ENCODE peak calls at places on chromosomes 2 and 18, in nine cellular contexts. P is HT-29; E is Panc1; Q is AG10803; X is stimulated activated CD8-positive, alpha-beta memory T cell treated with anti-CD3 and anti-CD28 coated beads, Interleukin-15, amount 100 ng/mL, for 4 hours; Y is lower leg skin; J is progenitor cell of endocrine pancreas; M is EL; V is NCI-H2171. G is an unnamed sample.

GRCh38 chr2:216139884-216140283 is 30.7 kb downstream of the XRCC5 start:
- DNase-seq in P (peak), E (no peak), Q (no peak), X (no peak), Y (no peak), J (no peak), M (no peak), V (no peak), G (peak)

GRCh38 chr2:24334245-24334633 is 26.1 kb downstream of the ITSN2 start:
- DNase-seq in P (no peak), E (no peak), Q (peak), X (no peak), Y (no peak), J (no peak), M (no peak), V (no peak), G (no peak)

GRCh38 chr2:170423919-170424318 is 246.0 kb downstream of the MYO3B start:
- DNase-seq in P (no peak), E (no peak), Q (no peak), X (no peak), Y (no peak), J (no peak), M (no peak), V (no peak), G (no peak)

GRCh38 chr2:39008663-39009062 is 112.2 kb downstream of the SOS1 start:
- DNase-seq in P (no peak), E (no peak), Q (peak), X (no peak), Y (no peak), J (no peak), M (no peak), V (no peak), G (no peak)

GRCh38 chr2:162749456-162749855 is 89.1 kb downstream of the KCNH7 start:
- DNase-seq in P (no peak), E (no peak), Q (no peak), X (no peak), Y (no peak), J (no peak), M (no peak), V (no peak), G (no peak)

GRCh38 chr18:77101410-77102245 is 31.0 kb downstream of the MBP start:
- DNase-seq in P (peak), E (peak), Q (peak), X (no peak), Y (peak), J (no peak), M (peak), V (no peak), G (no peak)

GRCh38 chr2:175432021-175432420 is 250.5 kb upstream of the ATP5MC3 start:
- DNase-seq in P (no peak), E (no peak), Q (no peak), X (no peak), Y (no peak), J (no peak), M (no peak), V (no peak), G (no peak)

GRCh38 chr2:135055182-135055786 is 3.2 kb downstream of the RAB3GAP1 start:
- DNase-seq in P (no peak), E (no peak), Q (peak), X (no peak), Y (no peak), J (no peak), M (peak), V (no peak), G (no peak)

GRCh38 chr18:12839526-12840196 is 44.4 kb downstream of the PTPN2 start:
- DNase-seq in P (peak), E (no peak), Q (peak), X (no peak), Y (no peak), J (no peak), M (no peak), V (no peak), G (no peak)

GRCh38 chr2:236107971-236108625 is 60.1 kb downstream of the GBX2 start:
- DNase-seq in P (no peak), E (no peak), Q (no peak), X (no peak), Y (no peak), J (no peak), M (no peak), V (no peak), G (peak)

GRCh38 chr2:63622751-63623150 is 34.0 kb downstream of the MDH1 start:
- DNase-seq in P (no peak), E (no peak), Q (no peak), X (no peak), Y (no peak), J (no peak), M (no peak), V (no peak), G (no peak)

GRCh38 chr2:20015482-20016083 is 3.1 kb upstream of the MATN3 start:
- DNase-seq in P (peak), E (peak), Q (peak), X (no peak), Y (no peak), J (no peak), M (peak), V (peak), G (peak)

GRCh38 chr2:20590704-20591515 is 60.0 kb downstream of the HS1BP3 start:
- DNase-seq in P (no peak), E (no peak), Q (peak), X (no peak), Y (no peak), J (no peak), M (no peak), V (peak), G (no peak)

GRCh38 chr2:222362336-222362735 is 62.0 kb upstream of the SGPP2 start:
- DNase-seq in P (no peak), E (no peak), Q (no peak), X (no peak), Y (no peak), J (no peak), M (no peak), V (no peak), G (no peak)

GRCh38 chr2:10686176-10686575 is 3.6 kb downstream of the NOL10 start:
- DNase-seq in P (no peak), E (no peak), Q (no peak), X (no peak), Y (no peak), J (no peak), M (no peak), V (no peak), G (no peak)

GRCh38 chr18:25062720-25063119 is 289.2 kb downstream of the ZNF521 start:
- DNase-seq in P (peak), E (no peak), Q (no peak), X (no peak), Y (no peak), J (no peak), M (no peak), V (no peak), G (no peak)

GRCh38 chr2:159497256-159497655 is 119.1 kb downstream of the BAZ2B start:
- DNase-seq in P (peak), E (no peak), Q (peak), X (no peak), Y (peak), J (no peak), M (peak), V (no peak), G (peak)

GRCh38 chr2:127700527-127701192 is 637 bp upstream of the SFT2D3 start:
- DNase-seq in P (peak), E (peak), Q (no peak), X (no peak), Y (peak), J (no peak), M (no peak), V (no peak), G (peak)

GRCh38 chr2:37890893-37891495 is 34.1 kb upstream of the RMDN2 start:
- DNase-seq in P (peak), E (peak), Q (peak), X (peak), Y (peak), J (peak), M (peak), V (peak), G (peak)

GRCh38 chr18:5369513-5369912 is 74.0 kb upstream of the ZBTB14 start:
- DNase-seq in P (no peak), E (no peak), Q (no peak), X (no peak), Y (no peak), J (no peak), M (no peak), V (peak), G (no peak)

GRCh38 chr2:234595829-234596228 is 98.9 kb upstream of the ARL4C start:
- DNase-seq in P (no peak), E (no peak), Q (peak), X (no peak), Y (no peak), J (no peak), M (peak), V (no peak), G (no peak)

GRCh38 chr2:85254540-85255261 is 73.1 kb downstream of the TGOLN2 start:
- DNase-seq in P (no peak), E (no peak), Q (no peak), X (no peak), Y (no peak), J (no peak), M (no peak), V (no peak), G (no peak)

GRCh38 chr2:240993446-240994160 is 4.8 kb upstream of the SNED1 start:
- DNase-seq in P (no peak), E (no peak), Q (no peak), X (no peak), Y (no peak), J (peak), M (no peak), V (no peak), G (no peak)

GRCh38 chr2:47771211-47771610 is 11.7 kb upstream of the MSH6 start:
- DNase-seq in P (peak), E (peak), Q (peak), X (no peak), Y (no peak), J (no peak), M (peak), V (no peak), G (no peak)

GRCh38 chr2:18356676-18357075 is 203.8 kb downstream of the RDH14 start:
- DNase-seq in P (no peak), E (no peak), Q (peak), X (no peak), Y (no peak), J (no peak), M (peak), V (no peak), G (no peak)

GRCh38 chr2:171470129-171470528 is 36.1 kb downstream of the DCAF17 start:
- DNase-seq in P (no peak), E (no peak), Q (no peak), X (no peak), Y (no peak), J (no peak), M (no peak), V (no peak), G (no peak)

GRCh38 chr2:12502759-12503158 is 214.0 kb upstream of the TRIB2 start:
- DNase-seq in P (no peak), E (no peak), Q (peak), X (no peak), Y (no peak), J (no peak), M (peak), V (no peak), G (no peak)

GRCh38 chr2:97712693-97713295 is 582 bp upstream of the ZAP70 start:
- DNase-seq in P (no peak), E (no peak), Q (no peak), X (peak), Y (no peak), J (no peak), M (no peak), V (no peak), G (no peak)

GRCh38 chr2:190942697-190943096 is 62.1 kb downstream of the GLS start:
- DNase-seq in P (no peak), E (no peak), Q (no peak), X (no peak), Y (no peak), J (no peak), M (no peak), V (no peak), G (no peak)

GRCh38 chr18:45081579-45082181 is 401.0 kb downstream of the SETBP1 start:
- DNase-seq in P (no peak), E (no peak), Q (no peak), X (no peak), Y (no peak), J (no peak), M (no peak), V (peak), G (no peak)

G was measured in endothelial cell.